ENCODE peak calls at places on chromosomes 6 and 20, in seven cellular contexts. One of them, this sample, is unnamed.

GRCh38 chr6:42300701-42301100 is 83.0 kb upstream of the MRPS10 start:
- DNase-seq in adrenal gland: no peak
- DNase-seq in Peyer's patch: no peak
- DNase-seq in CD8-positive, alpha-beta memory T cell: no peak
- DNase-seq in breast epithelium: no peak
- DNase-seq in naive thymus-derived CD4-positive, alpha-beta T cell: no peak
- DNase-seq in ovary: no peak
- DNase-seq in this sample: no peak

GRCh38 chr6:137880633-137881521 is 13.8 kb downstream of the TNFAIP3 start:
- DNase-seq in naive thymus-derived CD4-positive, alpha-beta T cell: peak; percentile 30
- DNase-seq in breast epithelium: no peak
- DNase-seq in adrenal gland: no peak
- DNase-seq in Peyer's patch: no peak
- DNase-seq in ovary: no peak
- DNase-seq in CD8-positive, alpha-beta memory T cell: peak; percentile 45
- DNase-seq in this sample: no peak

GRCh38 chr6:7389451-7390217 is at the start of the genes CAGE1 and RIOK1:
- DNase-seq in Peyer's patch: peak; percentile 96
- DNase-seq in breast epithelium: peak; percentile 94
- DNase-seq in naive thymus-derived CD4-positive, alpha-beta T cell: peak; percentile 93
- DNase-seq in ovary: peak; percentile 96
- DNase-seq in CD8-positive, alpha-beta memory T cell: peak; percentile 95
- DNase-seq in adrenal gland: peak; percentile 97
- DNase-seq in this sample: peak; percentile 87

GRCh38 chr6:34517461-34517868 is 38.7 kb downstream of the SPDEF start:
- DNase-seq in breast epithelium: no peak
- DNase-seq in CD8-positive, alpha-beta memory T cell: no peak
- DNase-seq in Peyer's patch: no peak
- DNase-seq in naive thymus-derived CD4-positive, alpha-beta T cell: no peak
- DNase-seq in adrenal gland: no peak
- DNase-seq in ovary: no peak
- DNase-seq in this sample: no peak

GRCh38 chr6:3732345-3733141 is 19.0 kb downstream of the PXDC1 start:
- DNase-seq in ovary: peak; percentile 86
- DNase-seq in adrenal gland: peak; percentile 85
- DNase-seq in breast epithelium: peak; percentile 87
- DNase-seq in CD8-positive, alpha-beta memory T cell: peak; percentile 59
- DNase-seq in Peyer's patch: peak; percentile 84
- DNase-seq in naive thymus-derived CD4-positive, alpha-beta T cell: peak; percentile 34
- DNase-seq in this sample: no peak

GRCh38 chr6:154653385-154653784 is 79.8 kb upstream of the SCAF8 start:
- DNase-seq in ovary: no peak
- DNase-seq in naive thymus-derived CD4-positive, alpha-beta T cell: no peak
- DNase-seq in breast epithelium: no peak
- DNase-seq in adrenal gland: no peak
- DNase-seq in Peyer's patch: no peak
- DNase-seq in CD8-positive, alpha-beta memory T cell: no peak
- DNase-seq in this sample: no peak

GRCh38 chr6:170036916-170037315 is 254.0 kb downstream of the DLL1 start:
- DNase-seq in breast epithelium: no peak
- DNase-seq in CD8-positive, alpha-beta memory T cell: no peak
- DNase-seq in naive thymus-derived CD4-positive, alpha-beta T cell: no peak
- DNase-seq in Peyer's patch: peak; percentile 18
- DNase-seq in ovary: no peak
- DNase-seq in adrenal gland: no peak
- DNase-seq in this sample: no peak

GRCh38 chr6:112562348-112563220 is 215.5 kb downstream of the RFPL4B start:
- DNase-seq in naive thymus-derived CD4-positive, alpha-beta T cell: no peak
- DNase-seq in ovary: peak; percentile 47
- DNase-seq in breast epithelium: no peak
- DNase-seq in CD8-positive, alpha-beta memory T cell: no peak
- DNase-seq in adrenal gland: no peak
- DNase-seq in Peyer's patch: no peak
- DNase-seq in this sample: no peak

GRCh38 chr20:45783656-45784294 is 7.9 kb downstream of the WFDC3 start:
- DNase-seq in Peyer's patch: peak; percentile 60
- DNase-seq in CD8-positive, alpha-beta memory T cell: no peak
- DNase-seq in ovary: peak; percentile 56
- DNase-seq in breast epithelium: peak; percentile 56
- DNase-seq in naive thymus-derived CD4-positive, alpha-beta T cell: no peak
- DNase-seq in adrenal gland: peak; percentile 11
- DNase-seq in this sample: no peak

GRCh38 chr20:2283706-2284423 is 11.9 kb upstream of the TGM3 start:
- DNase-seq in breast epithelium: no peak
- DNase-seq in ovary: no peak
- DNase-seq in naive thymus-derived CD4-positive, alpha-beta T cell: no peak
- DNase-seq in Peyer's patch: no peak
- DNase-seq in adrenal gland: no peak
- DNase-seq in CD8-positive, alpha-beta memory T cell: no peak
- DNase-seq in this sample: no peak

GRCh38 chr20:64064145-64064698 is 1.2 kb downstream of the TCEA2 start:
- DNase-seq in CD8-positive, alpha-beta memory T cell: no peak
- DNase-seq in ovary: peak; percentile 72
- DNase-seq in Peyer's patch: no peak
- DNase-seq in breast epithelium: no peak
- DNase-seq in adrenal gland: peak; percentile 87
- DNase-seq in naive thymus-derived CD4-positive, alpha-beta T cell: no peak
- DNase-seq in this sample: no peak

GRCh38 chr6:6837541-6838080 is 249.1 kb downstream of the LY86 start:
- DNase-seq in breast epithelium: no peak
- DNase-seq in adrenal gland: no peak
- DNase-seq in CD8-positive, alpha-beta memory T cell: no peak
- DNase-seq in ovary: no peak
- DNase-seq in Peyer's patch: no peak
- DNase-seq in naive thymus-derived CD4-positive, alpha-beta T cell: no peak
- DNase-seq in this sample: no peak

GRCh38 chr20:34977365-34978091 is 21.9 kb downstream of the MYH7B start:
- DNase-seq in Peyer's patch: no peak
- DNase-seq in adrenal gland: no peak
- DNase-seq in breast epithelium: no peak
- DNase-seq in CD8-positive, alpha-beta memory T cell: no peak
- DNase-seq in naive thymus-derived CD4-positive, alpha-beta T cell: no peak
- DNase-seq in ovary: no peak
- DNase-seq in this sample: no peak

GRCh38 chr6:72937160-72937559 is 288.1 kb downstream of the KHDC1L start:
- DNase-seq in CD8-positive, alpha-beta memory T cell: no peak
- DNase-seq in naive thymus-derived CD4-positive, alpha-beta T cell: no peak
- DNase-seq in Peyer's patch: no peak
- DNase-seq in breast epithelium: no peak
- DNase-seq in ovary: no peak
- DNase-seq in adrenal gland: no peak
- DNase-seq in this sample: no peak

GRCh38 chr6:37134622-37135191 is 35.2 kb upstream of the PIM1 start:
- DNase-seq in CD8-positive, alpha-beta memory T cell: no peak
- DNase-seq in adrenal gland: peak; percentile 82
- DNase-seq in naive thymus-derived CD4-positive, alpha-beta T cell: no peak
- DNase-seq in Peyer's patch: no peak
- DNase-seq in ovary: no peak
- DNase-seq in breast epithelium: no peak
- DNase-seq in this sample: no peak

GRCh38 chr6:20708367-20709124 is 174.3 kb downstream of the CDKAL1 start:
- DNase-seq in Peyer's patch: no peak
- DNase-seq in CD8-positive, alpha-beta memory T cell: peak; percentile 51
- DNase-seq in naive thymus-derived CD4-positive, alpha-beta T cell: peak; percentile 6
- DNase-seq in adrenal gland: no peak
- DNase-seq in ovary: no peak
- DNase-seq in breast epithelium: no peak
- DNase-seq in this sample: no peak

GRCh38 chr20:59019217-59019616 is at the start of gene TUBB1:
- DNase-seq in ovary: no peak
- DNase-seq in breast epithelium: no peak
- DNase-seq in Peyer's patch: no peak
- DNase-seq in CD8-positive, alpha-beta memory T cell: no peak
- DNase-seq in adrenal gland: no peak
- DNase-seq in naive thymus-derived CD4-positive, alpha-beta T cell: no peak
- DNase-seq in this sample: no peak

GRCh38 chr6:129577691-129578090 is 132.3 kb downstream of the ARHGAP18 start:
- DNase-seq in CD8-positive, alpha-beta memory T cell: no peak
- DNase-seq in ovary: no peak
- DNase-seq in breast epithelium: no peak
- DNase-seq in adrenal gland: no peak
- DNase-seq in naive thymus-derived CD4-positive, alpha-beta T cell: no peak
- DNase-seq in Peyer's patch: no peak
- DNase-seq in this sample: no peak

GRCh38 chr6:18147160-18147559 is 7.7 kb downstream of the TPMT start:
- DNase-seq in Peyer's patch: no peak
- DNase-seq in CD8-positive, alpha-beta memory T cell: no peak
- DNase-seq in naive thymus-derived CD4-positive, alpha-beta T cell: no peak
- DNase-seq in ovary: no peak
- DNase-seq in adrenal gland: peak; percentile 23
- DNase-seq in breast epithelium: no peak
- DNase-seq in this sample: no peak

DNA sequence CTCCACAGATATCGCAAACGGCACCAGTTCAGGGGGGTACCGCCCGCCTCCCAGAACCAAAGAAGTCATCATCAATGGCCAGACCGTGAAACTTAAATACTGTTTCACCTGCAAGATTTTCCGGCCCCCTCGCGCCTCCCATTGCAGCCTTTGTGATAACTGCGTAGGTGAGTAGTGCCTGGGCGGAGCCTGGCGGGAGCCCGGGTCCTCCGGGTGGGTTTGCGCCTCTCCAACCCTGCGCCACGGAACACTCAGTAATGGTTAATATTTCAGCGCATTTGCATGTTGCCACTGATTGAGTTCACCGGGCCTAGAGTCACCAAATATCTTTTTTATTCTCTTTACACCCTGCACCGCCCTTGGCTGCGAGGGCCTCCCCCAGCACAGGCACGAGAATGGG is 212.0 kb downstream of the ZDHHC14 start:
- DNase-seq in naive thymus-derived CD4-positive, alpha-beta T cell: no peak
- DNase-seq in adrenal gland: no peak
- DNase-seq in breast epithelium: no peak
- DNase-seq in CD8-positive, alpha-beta memory T cell: no peak
- DNase-seq in Peyer's patch: no peak
- DNase-seq in ovary: no peak
- DNase-seq in this sample: no peak
- H3K4me3 ChIP-seq in naive thymus-derived CD4-positive, alpha-beta T cell: no peak overlapping the region
- H3K4me3 ChIP-seq in adrenal gland: no peak overlapping the region
- H3K4me3 ChIP-seq in breast epithelium: no peak overlapping the region
- H3K4me3 ChIP-seq in CD8-positive, alpha-beta memory T cell: no peak overlapping the region
- H3K4me3 ChIP-seq in Peyer's patch: no peak overlapping the region
- H3K4me3 ChIP-seq in ovary: no peak overlapping the region
- H3K4me3 ChIP-seq in this sample: no peak overlapping the region

GRCh38 chr20:47274449-47275108 is 81.9 kb downstream of the ZMYND8 start:
- DNase-seq in ovary: no peak
- DNase-seq in naive thymus-derived CD4-positive, alpha-beta T cell: no peak
- DNase-seq in adrenal gland: peak; percentile 28
- DNase-seq in CD8-positive, alpha-beta memory T cell: no peak
- DNase-seq in breast epithelium: no peak
- DNase-seq in Peyer's patch: no peak
- DNase-seq in this sample: peak; percentile 71
- H3K4me3 ChIP-seq in ovary: no peak overlapping the region
- H3K4me3 ChIP-seq in naive thymus-derived CD4-positive, alpha-beta T cell: no peak overlapping the region
- H3K4me3 ChIP-seq in adrenal gland: no peak overlapping the region
- H3K4me3 ChIP-seq in CD8-positive, alpha-beta memory T cell: no peak overlapping the region
- H3K4me3 ChIP-seq in breast epithelium: peak overlapping the region; percentile 15
- H3K4me3 ChIP-seq in Peyer's patch: no peak overlapping the region
- H3K4me3 ChIP-seq in this sample: no peak overlapping the region

GRCh38 chr6:27297484-27297856 is 14.6 kb downstream of the POM121L2 start:
- DNase-seq in naive thymus-derived CD4-positive, alpha-beta T cell: no peak
- DNase-seq in breast epithelium: no peak
- DNase-seq in Peyer's patch: no peak
- DNase-seq in adrenal gland: no peak
- DNase-seq in ovary: no peak
- DNase-seq in CD8-positive, alpha-beta memory T cell: no peak
- DNase-seq in this sample: no peak
- H3K4me3 ChIP-seq in naive thymus-derived CD4-positive, alpha-beta T cell: no peak overlapping the region
- H3K4me3 ChIP-seq in breast epithelium: no peak overlapping the region
- H3K4me3 ChIP-seq in Peyer's patch: no peak overlapping the region
- H3K4me3 ChIP-seq in adrenal gland: no peak overlapping the region
- H3K4me3 ChIP-seq in ovary: no peak overlapping the region
- H3K4me3 ChIP-seq in CD8-positive, alpha-beta memory T cell: no peak overlapping the region
- H3K4me3 ChIP-seq in this sample: no peak overlapping the region

DNA sequence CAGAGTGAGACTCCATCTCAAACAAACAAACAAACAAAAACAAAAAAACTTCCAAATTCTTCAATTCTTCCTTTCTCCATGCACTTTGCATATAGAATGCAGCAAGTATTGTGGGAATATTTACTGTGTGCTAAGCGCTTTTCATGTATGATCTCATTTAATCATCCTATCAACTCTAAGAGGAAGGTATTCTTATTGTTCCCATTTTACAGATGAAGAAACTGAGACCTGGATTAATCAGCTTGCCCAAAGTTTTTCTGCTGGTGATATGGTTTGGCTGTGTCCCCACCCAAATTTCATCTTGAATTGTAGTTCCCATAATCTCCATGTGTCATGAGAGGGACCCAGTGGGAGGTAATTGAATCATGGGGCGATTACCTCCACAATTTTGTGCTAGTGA is 56.6 kb upstream of the KCNG1 start:
- DNase-seq in Peyer's patch: no peak
- DNase-seq in CD8-positive, alpha-beta memory T cell: no peak
- DNase-seq in breast epithelium: no peak
- DNase-seq in ovary: no peak
- DNase-seq in naive thymus-derived CD4-positive, alpha-beta T cell: no peak
- DNase-seq in adrenal gland: no peak
- DNase-seq in this sample: no peak
- H3K4me3 ChIP-seq in Peyer's patch: no peak overlapping the region
- H3K4me3 ChIP-seq in CD8-positive, alpha-beta memory T cell: no peak overlapping the region
- H3K4me3 ChIP-seq in breast epithelium: no peak overlapping the region
- H3K4me3 ChIP-seq in ovary: no peak overlapping the region
- H3K4me3 ChIP-seq in naive thymus-derived CD4-positive, alpha-beta T cell: no peak overlapping the region
- H3K4me3 ChIP-seq in adrenal gland: no peak overlapping the region
- H3K4me3 ChIP-seq in this sample: no peak overlapping the region

This sample was measured in GM12864.